ENCODE peak calls at places on chromosomes 1 and 21, in eight cellular contexts. A, G, P, Q, J, S, C and W are unnamed samples.

GRCh38 chr1:175000697-175001187 is 995 bp downstream of the CACYBP start:
- DNase-seq in A (no peak), C (no peak), J (no peak), S (no peak), P (no peak), G (no peak), Q (no peak), W (no peak)

GRCh38 chr1:156961709-156962108 is 41.3 kb downstream of the LRRC71 start:
- DNase-seq in S (peak; percentile 25), C (no peak), Q (no peak), P (no peak), G (no peak), J (no peak), A (peak; percentile 44), W (peak; percentile 22)

GRCh38 chr1:205376739-205377138 is 20.0 kb upstream of the KLHDC8A start:
- DNase-seq in G (no peak), S (no peak), J (no peak), A (peak; percentile 93), C (no peak), Q (no peak), P (no peak), W (no peak)

GRCh38 chr1:236394905-236395779 is 1.1 kb downstream of the EDARADD start:
- DNase-seq in P (peak; percentile 43), S (peak; percentile 87), A (peak; percentile 16), C (no peak), G (peak; percentile 38), Q (no peak), J (no peak), W (peak; percentile 36)

GRCh38 chr21:35136586-35137254 is 87.6 kb upstream of the RUNX1 start:
- DNase-seq in A (peak; percentile 96), C (no peak), P (no peak), J (no peak), Q (peak; percentile 71), G (no peak), S (peak; percentile 79), W (peak; percentile 68)

GRCh38 chr1:866095-866494 is 57.6 kb upstream of the SAMD11 start:
- DNase-seq in C (no peak), P (no peak), A (no peak), G (no peak), S (no peak), Q (no peak), J (no peak), W (no peak)

GRCh38 chr21:43292041-43292865 is 123.4 kb downstream of the CRYAA start:
- DNase-seq in J (no peak), C (no peak), Q (no peak), P (no peak), A (no peak), G (no peak), S (no peak), W (no peak)

GRCh38 chr1:44785027-44785376 is 3.0 kb downstream of the BEST4 start:
- DNase-seq in J (no peak), A (no peak), Q (no peak), P (no peak), C (no peak), G (no peak), S (no peak), W (no peak)

GRCh38 chr1:68401506-68401905 is 48.2 kb downstream of the RPE65 start:
- DNase-seq in C (no peak), Q (no peak), G (no peak), A (peak; percentile 57), P (no peak), S (no peak), J (no peak), W (no peak)
- H3K27ac ChIP-seq in C (no peak overlapping the region), Q (no peak overlapping the region), G (no peak overlapping the region), A (no peak overlapping the region), P (no peak overlapping the region), S (no peak overlapping the region), J (no peak overlapping the region), W (no peak overlapping the region)

GRCh38 chr1:206739411-206740076 is 31.0 kb upstream of the IL19 start:
- DNase-seq in A (no peak), J (no peak), P (no peak), C (no peak), S (no peak), G (no peak), Q (no peak), W (no peak)

GRCh38 chr1:206737729-206738222 is 32.8 kb upstream of the IL19 start:
- DNase-seq in A (no peak), Q (no peak), J (no peak), S (no peak), G (no peak), P (no peak), C (no peak), W (no peak)

GRCh38 chr1:206736878-206737728 is 33.5 kb upstream of the IL19 start:
- DNase-seq in S (no peak), J (no peak), P (no peak), C (no peak), A (no peak), Q (no peak), G (no peak), W (no peak)

GRCh38 chr1:206741142-206741701 is 29.4 kb upstream of the IL19 start:
- DNase-seq in C (no peak), A (no peak), P (no peak), J (no peak), Q (no peak), G (no peak), S (no peak), W (no peak)

GRCh38 chr1:206738370-206739366 is 31.9 kb upstream of the IL19 start:
- DNase-seq in C (no peak), Q (no peak), A (peak; percentile 82), S (peak; percentile 59), J (no peak), G (no peak), P (peak; percentile 40), W (peak; percentile 66)
- TF ChIP-seq CTCF in C (no peak), Q (peak; percentile 64), A (peak; percentile 95), S (peak; percentile 56), J (peak; percentile 7), G (no peak), P (peak; percentile 59), W (peak; percentile 23)

DNA sequence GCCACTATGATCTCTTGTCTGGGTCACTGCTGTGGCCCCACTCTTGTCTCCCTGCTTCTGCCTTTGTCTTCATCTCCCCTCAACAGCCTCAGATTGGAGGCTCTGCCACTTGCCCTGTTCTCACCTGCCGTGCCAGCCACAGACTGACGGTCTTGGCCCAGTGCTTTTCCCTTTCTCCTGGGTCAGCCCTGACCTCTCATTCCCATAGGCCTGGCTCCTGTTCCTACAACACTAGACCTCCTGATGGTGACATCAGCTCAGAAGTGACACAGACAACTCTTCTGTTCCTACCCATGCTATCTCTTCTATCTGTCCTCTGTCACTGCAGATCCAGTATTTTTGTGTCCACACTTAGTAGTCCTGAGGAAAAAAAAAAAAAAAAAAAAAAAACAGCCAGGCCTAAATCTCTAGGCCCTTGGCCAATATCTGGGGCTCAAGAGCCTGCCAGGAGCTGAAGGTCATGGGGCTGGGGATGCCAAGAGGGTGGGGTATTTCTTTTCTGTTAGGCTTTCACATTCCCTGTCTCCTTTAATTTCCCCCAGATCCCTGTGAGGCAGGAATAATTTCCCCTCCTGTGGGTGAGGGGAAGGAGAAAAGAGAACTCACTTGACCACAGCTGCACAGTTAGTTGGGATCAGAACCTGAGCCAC is 42.0 kb upstream of the FOXO6 start:
- DNase-seq in J (no peak), P (peak; percentile 54), G (no peak), S (no peak), C (no peak), Q (no peak), A (no peak), W (no peak)
- H3K27ac ChIP-seq in J (peak overlapping the region; percentile 83), P (peak overlapping the region; percentile 29), G (peak overlapping the region; percentile 47), S (no peak overlapping the region), C (peak overlapping the region; percentile 84), Q (no peak overlapping the region), A (no peak overlapping the region), W (no peak overlapping the region)

DNA sequence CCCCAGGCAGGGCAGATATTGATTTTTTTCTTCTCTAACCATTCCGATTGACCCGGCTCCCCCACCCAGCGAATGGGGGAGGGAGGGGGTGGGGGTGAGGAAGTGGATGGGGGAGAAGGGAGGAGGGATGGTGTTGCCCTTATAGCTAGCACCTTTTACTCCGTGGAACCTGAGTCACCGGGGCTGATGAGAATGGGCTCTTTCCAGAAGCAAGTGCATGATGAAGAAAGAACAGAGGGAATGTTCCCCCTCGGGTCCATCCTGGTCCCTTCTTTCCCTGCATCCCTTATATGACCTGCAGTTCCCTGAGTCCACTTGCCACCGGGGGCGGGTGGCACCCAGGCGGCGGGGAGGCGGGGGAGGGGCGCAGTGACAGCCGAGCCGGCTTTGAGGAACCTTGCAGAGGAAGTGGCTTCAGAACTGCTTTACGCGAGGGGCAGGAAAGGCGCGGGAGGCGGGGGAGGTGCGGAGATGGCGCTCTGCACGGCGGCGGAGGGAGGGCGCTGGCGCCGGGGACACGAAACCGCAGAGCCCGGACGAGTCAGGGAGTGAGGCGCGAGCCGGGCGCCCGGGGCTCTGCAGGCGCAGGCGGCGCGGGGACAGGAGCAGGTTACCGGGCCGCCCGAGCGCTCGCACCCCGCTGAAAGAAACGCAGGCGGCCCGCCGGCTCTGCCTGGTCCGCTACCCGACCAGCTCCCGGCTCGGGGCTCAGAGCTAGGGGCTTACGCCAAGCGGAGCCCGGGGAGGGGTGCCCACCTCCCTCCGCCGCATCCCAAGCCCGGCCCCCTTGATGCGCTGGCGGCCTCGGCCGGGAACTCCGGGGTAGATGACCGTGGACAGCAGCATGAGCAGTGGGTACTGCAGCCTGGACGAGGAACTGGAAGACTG is 49.7 kb downstream of the RASSF5 start:
- DNase-seq in A (peak; percentile 80), G (peak; percentile 68), C (peak; percentile 85), Q (peak; percentile 9), S (peak; percentile 89), P (peak; percentile 65), J (peak; percentile 64), W (peak; percentile 58)
- TF ChIP-seq CTCF in A (no peak), G (no peak), C (no peak), Q (no peak), S (peak; percentile 16), P (no peak), J (no peak), W (no peak)

GRCh38 chr1:19400189-19400588 is 85.2 kb downstream of the CAPZB start:
- DNase-seq in Q (no peak), C (no peak), P (no peak), J (no peak), A (no peak), G (peak; percentile 57), S (no peak), W (no peak)
- H3K27ac ChIP-seq in Q (peak overlapping the region; percentile 84), C (peak overlapping the region; percentile 41), P (no peak overlapping the region), J (peak overlapping the region; percentile 82), A (no peak overlapping the region), G (peak overlapping the region; percentile 77), S (no peak overlapping the region), W (no peak overlapping the region)

DNA sequence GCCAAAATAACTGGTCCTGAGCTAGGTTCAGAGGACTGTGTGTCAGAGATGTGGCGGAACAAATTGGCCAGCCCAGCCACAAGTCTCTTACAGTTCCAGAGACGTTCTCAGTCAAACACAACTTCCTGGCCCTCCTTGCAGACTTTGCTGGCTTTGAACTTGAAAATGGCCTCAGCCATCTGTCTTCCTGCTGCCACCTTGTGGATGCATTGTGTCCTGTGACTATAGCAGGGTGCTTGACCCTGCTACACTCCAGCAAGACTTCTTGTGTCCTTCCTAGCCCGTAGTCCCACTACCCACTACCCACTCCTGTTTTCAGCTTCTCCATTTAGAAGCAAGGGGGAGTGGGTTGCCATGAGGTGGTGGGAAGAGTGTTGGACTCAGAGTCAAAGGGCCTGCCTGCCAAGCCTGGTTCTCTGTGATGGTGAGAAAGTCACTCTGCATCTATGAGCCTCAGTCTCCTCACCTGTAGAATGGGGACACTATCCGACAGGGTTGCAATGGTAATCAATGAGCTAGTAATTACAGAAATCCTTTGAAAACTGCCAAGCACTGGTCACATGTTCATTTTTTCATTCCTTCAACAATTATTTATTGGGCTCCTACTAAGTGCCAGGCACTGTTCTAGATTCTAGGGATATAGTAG is 109.9 kb downstream of the IGSF21 start:
- DNase-seq in G (no peak), C (no peak), J (no peak), P (no peak), Q (no peak), A (peak; percentile 39), S (peak; percentile 54), W (no peak)
- TF ChIP-seq CTCF in G (no peak), C (no peak), J (no peak), P (peak; percentile 14), Q (peak; percentile 11), A (peak; percentile 48), S (peak; percentile 61), W (no peak)